ENCODE peak calls at places on chromosomes 16 and 17, in seven cellular contexts. C, A, Y, U, J, O and M are unnamed samples.

GRCh38 chr16:6496996-6497395 is 835.6 kb upstream of the RBFOX1 start:
- DNase-seq in Y (no peak), O (no peak), A (peak; percentile 3), U (no peak), J (no peak), C (no peak), M (no peak)

GRCh38 chr17:80259642-80260535 is 763 bp upstream of the RNF213 start:
- DNase-seq in Y (peak; percentile 87), U (peak; percentile 79), C (peak; percentile 76), J (peak; percentile 87), O (peak; percentile 72), A (peak; percentile 76), M (no peak)

GRCh38 chr16:84184775-84185174 is 2.1 kb downstream of the TAF1C start:
- DNase-seq in J (no peak), O (no peak), A (no peak), Y (no peak), U (no peak), C (no peak), M (no peak)

GRCh38 chr17:36183001-36183810 is 6.8 kb upstream of the TBC1D3B start:
- DNase-seq in A (peak; percentile 76), U (peak; percentile 72), Y (peak; percentile 83), J (peak; percentile 93), O (peak; percentile 81), C (peak; percentile 73), M (peak; percentile 34)

GRCh38 chr16:75578725-75579124 is 12.5 kb downstream of the GABARAPL2 start:
- DNase-seq in Y (no peak), U (no peak), J (no peak), A (no peak), O (no peak), C (no peak), M (no peak)

GRCh38 chr17:10754861-10755591 is 25.2 kb upstream of the TMEM220 start:
- DNase-seq in J (no peak), Y (no peak), O (peak; percentile 24), C (no peak), U (no peak), A (peak; percentile 26), M (no peak)

GRCh38 chr16:8115814-8116213 is 474.5 kb downstream of the TMEM114 start:
- DNase-seq in J (no peak), A (no peak), Y (no peak), O (no peak), U (no peak), C (no peak), M (no peak)

GRCh38 chr17:20989481-20989880 is 53.3 kb downstream of the USP22 start:
- DNase-seq in Y (peak; percentile 41), J (no peak), C (no peak), A (no peak), O (no peak), U (no peak), M (no peak)

GRCh38 chr17:67970783-67971182 is 25.5 kb downstream of the C17orf58 start:
- DNase-seq in U (no peak), J (no peak), C (no peak), A (no peak), Y (no peak), O (no peak), M (no peak)

DNA sequence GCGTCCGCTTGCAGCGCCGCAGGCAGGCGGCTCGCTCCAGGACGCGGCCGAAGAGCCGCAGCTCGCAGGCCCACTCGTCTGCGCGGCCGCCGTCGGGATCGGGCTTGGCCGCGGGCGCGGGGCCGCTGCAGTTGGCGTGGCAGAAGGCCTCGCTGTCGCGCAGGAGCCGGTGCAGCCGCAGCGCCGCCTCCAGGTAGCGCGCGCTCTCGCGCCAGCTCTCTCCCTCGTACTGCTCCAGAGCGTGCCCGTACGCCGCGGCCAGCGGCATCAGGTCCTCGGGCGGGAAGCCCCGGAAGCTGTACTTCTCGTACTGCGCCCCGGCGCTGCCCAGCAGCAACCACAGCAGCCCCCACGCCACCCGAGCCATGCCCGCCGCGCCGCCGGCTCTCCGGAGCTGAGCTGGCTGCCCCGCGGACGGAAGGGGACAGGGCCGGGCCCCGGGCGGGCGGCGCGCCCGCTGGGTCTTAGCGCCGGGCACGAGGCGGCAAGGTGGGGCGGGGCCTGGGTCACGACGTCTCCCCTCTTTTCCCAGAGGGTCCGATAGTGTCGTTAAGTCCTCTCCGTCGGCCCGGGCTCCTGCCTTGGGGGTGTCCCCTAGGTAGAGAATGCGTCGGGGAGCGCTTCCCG is at the start of gene P3H4:
- DNase-seq in U (peak; percentile 70), Y (peak; percentile 89), J (peak; percentile 87), C (peak; percentile 80), A (peak; percentile 83), O (peak; percentile 76), M (peak; percentile 78)
- TF ChIP-seq CTCF in U (peak; percentile 88), Y (peak; percentile 64), J (peak; percentile 89), C (peak; percentile 55), A (peak; percentile 61), O (peak; percentile 43), M (peak; percentile 73)

GRCh38 chr16:58128721-58129096 is 472 bp downstream of the CFAP20 start:
- DNase-seq in Y (no peak), O (peak; percentile 34), A (no peak), C (peak; percentile 40), U (no peak), J (peak; percentile 66), M (no peak)

GRCh38 chr16:58127634-58128033 is 1.5 kb downstream of the CFAP20 start:
- DNase-seq in U (no peak), Y (no peak), C (no peak), O (no peak), A (no peak), J (no peak), M (no peak)

GRCh38 chr16:58127033-58127556 is 2.1 kb downstream of the CFAP20 start:
- DNase-seq in Y (no peak), A (peak; percentile 72), O (no peak), U (no peak), C (no peak), J (no peak), M (no peak)

GRCh38 chr16:58128181-58128631 is 975 bp downstream of the CFAP20 start:
- DNase-seq in Y (no peak), C (no peak), A (no peak), U (no peak), J (no peak), O (no peak), M (no peak)

DNA sequence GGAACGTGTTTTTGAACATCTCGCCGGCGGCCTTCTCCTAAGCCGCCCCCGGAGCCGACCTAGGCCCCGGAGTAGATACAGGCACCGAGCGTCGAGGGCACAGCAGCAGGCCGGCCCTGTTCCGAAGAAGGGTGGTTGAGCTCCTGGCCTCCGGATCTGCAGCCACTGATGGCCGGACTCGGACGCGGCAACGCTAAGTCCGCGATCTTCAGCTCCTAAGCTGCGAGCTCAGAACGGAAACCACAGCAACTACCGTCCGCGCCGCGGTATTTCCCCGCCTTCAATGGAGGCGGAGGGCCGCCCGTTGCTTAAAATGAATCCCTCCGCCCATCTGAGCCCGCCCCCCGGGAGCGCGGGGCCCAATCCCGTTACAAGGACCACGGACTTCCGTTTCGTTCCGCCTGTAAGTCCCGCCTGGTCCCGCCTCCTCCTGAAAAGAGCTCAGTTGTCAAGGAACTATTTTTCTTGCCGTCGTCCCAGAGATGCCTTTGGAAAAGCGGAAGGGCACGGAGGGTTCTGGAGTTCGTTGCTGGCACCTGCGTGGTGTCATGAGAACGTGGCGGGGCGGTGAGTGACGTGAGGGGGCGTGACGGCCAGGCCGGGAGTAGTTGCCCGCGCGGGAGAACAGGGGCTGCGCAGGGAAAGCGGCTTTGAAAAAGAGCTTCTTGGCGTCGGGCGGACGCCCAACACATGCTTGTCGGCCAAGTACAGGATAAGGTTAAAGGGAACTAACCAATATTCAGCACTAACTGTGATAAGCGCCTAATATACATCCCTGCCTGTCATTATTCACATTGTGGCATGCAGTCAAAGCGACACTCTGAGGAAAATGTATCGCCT is at the start of gene CFAP20:
- DNase-seq in O (peak; percentile 97), C (peak; percentile 98), J (peak; percentile 98), A (peak; percentile 100), U (peak; percentile 95), Y (peak; percentile 99), M (peak; percentile 17)
- TF ChIP-seq CTCF in O (no peak), C (no peak), J (no peak), A (no peak), U (no peak), Y (no peak), M (no peak)

GRCh38 chr16:11972128-11972527 is 4.4 kb upstream of the SNX29 start:
- DNase-seq in Y (no peak), C (no peak), A (peak; percentile 62), U (no peak), J (no peak), O (no peak), M (no peak)
- TF ChIP-seq CTCF in Y (peak; percentile 7), C (no peak), A (peak; percentile 62), U (no peak), J (no peak), O (no peak), M (peak; percentile 46)

GRCh38 chr16:2507052-2507678 is 6.6 kb upstream of the ATP6V0C start:
- DNase-seq in J (peak; percentile 69), A (no peak), Y (no peak), U (no peak), O (no peak), C (peak; percentile 82), M (no peak)
- TF ChIP-seq CTCF in J (no peak), A (no peak), Y (no peak), U (no peak), O (no peak), C (peak; percentile 17), M (no peak)

GRCh38 chr16:19583665-19584300 is 28.3 kb downstream of the VPS35L start:
- DNase-seq in O (peak; percentile 20), J (no peak), C (no peak), A (peak; percentile 83), U (peak; percentile 36), Y (no peak), M (no peak)

GRCh38 chr16:19574625-19575024 is 19.1 kb downstream of the VPS35L start:
- DNase-seq in C (no peak), J (no peak), U (no peak), Y (no peak), A (no peak), O (no peak), M (no peak)

GRCh38 chr16:19582050-19582784 is 26.7 kb downstream of the VPS35L start:
- DNase-seq in Y (no peak), J (no peak), O (no peak), C (no peak), A (peak; percentile 9), U (no peak), M (no peak)

GRCh38 chr16:19573997-19574396 is 18.5 kb downstream of the VPS35L start:
- DNase-seq in O (no peak), C (no peak), Y (no peak), U (no peak), A (no peak), J (no peak), M (no peak)

GRCh38 chr16:19578378-19578851 is 22.9 kb downstream of the VPS35L start:
- DNase-seq in A (no peak), C (no peak), J (no peak), Y (no peak), U (no peak), O (no peak), M (no peak)
- TF ChIP-seq CTCF in A (no peak), C (no peak), J (no peak), Y (no peak), U (no peak), O (no peak), M (no peak)